ENCODE peak calls at places on chromosome 1, in ten cellular contexts. J, L, K, F, H, M, G, C, O and T are unnamed samples.

GRCh38 chr1:147515046-147515869 is 26.0 kb upstream of the BCL9 start:
- DNase-seq in J (no peak), L (no peak), K (peak), F (no peak), H (no peak), M (peak), G (no peak), C (no peak), O (peak), T (peak)

GRCh38 chr1:97210302-97210701 is 488.7 kb downstream of the PTBP2 start:
- DNase-seq in J (no peak), L (no peak), K (no peak), F (no peak), H (no peak), M (no peak), G (no peak), C (no peak), O (no peak), T (no peak)

GRCh38 chr1:29626066-29626465 is 389.7 kb downstream of the PTPRU start:
- DNase-seq in J (no peak), L (no peak), K (no peak), F (no peak), H (no peak), M (no peak), G (no peak), C (no peak), O (no peak), T (no peak)

GRCh38 chr1:211750599-211750998 is 75.2 kb upstream of the NEK2 start:
- DNase-seq in J (no peak), L (no peak), K (no peak), F (no peak), H (no peak), M (no peak), G (no peak), C (no peak), O (no peak), T (no peak)

GRCh38 chr1:204854286-204854685 is 16.4 kb upstream of the NFASC start:
- DNase-seq in J (no peak), L (no peak), K (no peak), F (no peak), H (no peak), M (no peak), G (no peak), C (no peak), O (no peak), T (no peak)

GRCh38 chr1:224500802-224501201 is 66.2 kb upstream of the WDR26 start:
- DNase-seq in J (no peak), L (no peak), K (no peak), F (no peak), H (no peak), M (no peak), G (no peak), C (no peak), O (no peak), T (peak)

GRCh38 chr1:1554926-1555915 is 14.8 kb upstream of the TMEM240 start:
- DNase-seq in J (no peak), L (no peak), K (peak), F (no peak), H (no peak), M (peak), G (no peak), C (no peak), O (peak), T (peak)

GRCh38 chr1:3466366-3467075 is 12.1 kb downstream of the ARHGEF16 start:
- DNase-seq in J (no peak), L (no peak), K (no peak), F (peak), H (no peak), M (no peak), G (no peak), C (no peak), O (no peak), T (no peak)

GRCh38 chr1:167935252-167936067 is 1.0 kb upstream of the DCAF6 start:
- DNase-seq in J (peak), L (no peak), K (peak), F (no peak), H (no peak), M (peak), G (peak), C (peak), O (peak), T (peak)

GRCh38 chr1:82195245-82195644 is 394.5 kb downstream of the ADGRL2 start:
- DNase-seq in J (no peak), L (no peak), K (no peak), F (no peak), H (no peak), M (no peak), G (no peak), C (no peak), O (no peak), T (no peak)

GRCh38 chr1:221726331-221726692 is 15.6 kb downstream of the DUSP10 start:
- DNase-seq in J (no peak), L (no peak), K (no peak), F (no peak), H (no peak), M (no peak), G (no peak), C (peak), O (no peak), T (no peak)

GRCh38 chr1:117565745-117566455 is 39.9 kb upstream of the TENT5C start:
- DNase-seq in J (peak), L (no peak), K (no peak), F (no peak), H (peak), M (no peak), G (peak), C (no peak), O (no peak), T (no peak)

GRCh38 chr1:156359973-156360372 is 9.0 kb upstream of the RHBG start:
- DNase-seq in J (peak), L (no peak), K (peak), F (peak), H (no peak), M (peak), G (no peak), C (no peak), O (no peak), T (peak)
- TF ChIP-seq CTCF in J (no peak), L (peak), K (peak), F (no peak), H (no peak), M (peak), G (no peak), C (peak), O (peak), T (peak)

GRCh38 chr1:228744356-228744755 is 9.1 kb downstream of the RHOU start:
- DNase-seq in J (no peak), L (no peak), K (no peak), F (no peak), H (no peak), M (no peak), G (no peak), C (no peak), O (no peak), T (no peak)

GRCh38 chr1:228745497-228745896 is 10.2 kb downstream of the RHOU start:
- DNase-seq in J (no peak), L (no peak), K (no peak), F (no peak), H (no peak), M (no peak), G (no peak), C (no peak), O (no peak), T (no peak)

GRCh38 chr1:228744918-228745317 is 9.6 kb downstream of the RHOU start:
- DNase-seq in J (no peak), L (no peak), K (no peak), F (no peak), H (no peak), M (no peak), G (no peak), C (no peak), O (no peak), T (no peak)

GRCh38 chr1:228742535-228742934 is 7.3 kb downstream of the RHOU start:
- DNase-seq in J (no peak), L (no peak), K (no peak), F (no peak), H (no peak), M (no peak), G (no peak), C (no peak), O (no peak), T (no peak)

DNA sequence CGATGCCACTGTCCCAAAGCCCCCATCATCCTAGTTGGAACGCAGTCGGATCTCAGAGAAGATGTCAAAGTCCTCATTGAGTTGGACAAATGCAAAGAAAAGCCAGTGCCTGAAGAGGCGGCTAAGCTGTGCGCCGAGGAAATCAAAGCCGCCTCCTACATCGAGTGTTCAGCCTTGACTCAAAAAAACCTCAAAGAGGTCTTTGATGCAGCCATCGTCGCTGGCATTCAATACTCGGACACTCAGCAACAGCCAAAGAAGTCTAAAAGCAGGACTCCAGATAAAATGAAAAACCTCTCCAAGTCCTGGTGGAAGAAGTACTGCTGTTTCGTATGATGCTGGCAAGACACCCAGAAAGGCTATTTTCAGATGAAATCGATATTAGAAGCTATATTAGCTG is 8.1 kb downstream of the RHOU start:
- DNase-seq in J (no peak), L (no peak), K (no peak), F (no peak), H (no peak), M (no peak), G (no peak), C (no peak), O (no peak), T (no peak)
- TF ChIP-seq CTCF in J (no peak), L (no peak), K (no peak), F (no peak), H (no peak), M (no peak), G (no peak), C (no peak), O (no peak), T (no peak)

GRCh38 chr1:109705411-109705810 is 6.6 kb upstream of the GSTM5 start:
- DNase-seq in J (no peak), L (no peak), K (no peak), F (no peak), H (no peak), M (no peak), G (no peak), C (no peak), O (no peak), T (no peak)

DNA sequence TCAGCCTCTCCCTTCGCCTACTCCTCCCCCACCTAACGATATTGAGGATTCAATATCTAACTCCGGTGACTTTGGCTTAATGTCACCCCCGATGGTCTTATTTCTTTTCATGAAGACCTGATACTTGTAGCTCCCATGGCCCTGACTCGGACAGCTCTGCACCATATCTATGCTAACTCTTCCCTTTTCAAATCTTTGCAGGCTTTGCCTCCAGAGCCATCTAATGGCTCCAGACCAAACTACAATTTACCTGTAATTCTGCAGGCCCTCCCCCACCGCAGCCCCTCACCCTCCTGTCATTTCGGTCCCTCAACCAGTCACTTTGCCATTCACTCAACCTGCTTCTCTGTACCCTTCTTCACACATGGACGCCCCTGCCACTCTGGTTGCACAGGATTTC is 7.9 kb upstream of the GSTM5 start:
- DNase-seq in J (no peak), L (no peak), K (no peak), F (no peak), H (no peak), M (no peak), G (no peak), C (no peak), O (no peak), T (no peak)
- TF ChIP-seq CTCF in J (no peak), L (no peak), K (no peak), F (no peak), H (no peak), M (peak), G (no peak), C (no peak), O (no peak), T (no peak)

GRCh38 chr1:114134518-114134917 is 19.2 kb downstream of the SYT6 start:
- DNase-seq in J (no peak), L (no peak), K (no peak), F (peak), H (no peak), M (no peak), G (no peak), C (no peak), O (no peak), T (no peak)
- TF ChIP-seq CTCF in J (no peak), L (no peak), K (no peak), F (no peak), H (no peak), M (no peak), G (no peak), C (no peak), O (no peak), T (no peak)

GRCh38 chr1:24744911-24745710 is at the start of gene CLIC4:
- DNase-seq in J (peak), L (peak), K (peak), F (peak), H (peak), M (peak), G (peak), C (peak), O (peak), T (peak)
- TF ChIP-seq CTCF in J (no peak), L (peak), K (peak), F (no peak), H (no peak), M (peak), G (no peak), C (peak), O (peak), T (no peak)

DNA sequence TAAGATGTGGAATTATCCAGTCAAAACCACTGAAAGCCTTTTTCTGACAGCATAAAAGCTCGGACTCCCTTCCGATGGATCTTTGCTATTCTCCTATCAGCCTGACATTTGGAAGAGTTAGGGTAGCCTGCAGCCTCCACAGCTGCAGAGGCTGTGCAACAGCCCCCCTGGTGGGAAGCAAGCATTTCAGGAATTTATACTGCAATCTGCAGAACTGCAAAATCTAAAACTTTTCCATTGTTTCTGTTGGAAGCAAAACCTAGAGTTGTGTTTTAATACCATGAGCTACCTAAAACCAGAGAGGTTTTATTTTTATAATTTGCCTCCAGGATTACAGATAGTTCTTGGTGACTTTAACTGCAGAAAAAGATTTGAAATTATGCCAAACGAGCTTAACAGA is 64.5 kb downstream of the PRDM2 start:
- DNase-seq in J (no peak), L (no peak), K (peak), F (no peak), H (no peak), M (no peak), G (no peak), C (no peak), O (no peak), T (peak)
- TF ChIP-seq CTCF in J (no peak), L (no peak), K (no peak), F (no peak), H (no peak), M (no peak), G (no peak), C (no peak), O (no peak), T (no peak)

GRCh38 chr1:37453647-37454046 is 20.7 kb upstream of the ZC3H12A start:
- DNase-seq in J (no peak), L (no peak), K (no peak), F (no peak), H (no peak), M (no peak), G (no peak), C (no peak), O (no peak), T (no peak)

GRCh38 chr1:37455516-37455915 is 18.9 kb upstream of the ZC3H12A start:
- DNase-seq in J (no peak), L (no peak), K (no peak), F (no peak), H (no peak), M (no peak), G (no peak), C (no peak), O (no peak), T (no peak)

GRCh38 chr1:37461698-37462436 is 12.5 kb upstream of the ZC3H12A start:
- DNase-seq in J (no peak), L (no peak), K (no peak), F (no peak), H (no peak), M (no peak), G (no peak), C (no peak), O (no peak), T (no peak)

GRCh38 chr1:37456614-37457013 is 17.8 kb upstream of the ZC3H12A start:
- DNase-seq in J (no peak), L (no peak), K (no peak), F (no peak), H (no peak), M (no peak), G (no peak), C (no peak), O (no peak), T (no peak)

DNA sequence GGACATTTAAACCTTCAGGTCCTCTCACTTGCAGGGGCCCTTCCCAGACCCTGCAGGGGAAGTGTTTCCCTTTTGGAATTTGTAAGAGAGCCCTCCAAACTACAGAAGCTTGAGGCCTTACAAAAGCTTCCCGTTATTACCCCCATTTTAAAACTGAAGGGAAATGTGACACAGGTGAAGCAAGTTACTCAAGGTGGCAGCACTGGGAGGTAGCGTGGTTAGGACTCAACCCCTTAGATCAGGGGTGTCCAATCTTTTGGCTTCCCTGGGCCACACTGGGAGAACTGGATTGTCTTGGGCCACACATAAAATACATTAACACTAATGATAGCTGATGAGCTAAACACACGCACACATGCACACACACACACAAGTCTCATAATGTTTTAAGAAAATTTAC is 15.8 kb upstream of the ZC3H12A start:
- DNase-seq in J (no peak), L (no peak), K (no peak), F (no peak), H (no peak), M (no peak), G (no peak), C (no peak), O (no peak), T (no peak)
- TF ChIP-seq CTCF in J (no peak), L (no peak), K (no peak), F (no peak), H (no peak), M (no peak), G (no peak), C (peak), O (peak), T (no peak)

GRCh38 chr1:38029725-38030511 is 16.7 kb downstream of the POU3F1 start:
- DNase-seq in J (no peak), L (no peak), K (peak), F (no peak), H (no peak), M (peak), G (no peak), C (peak), O (peak), T (peak)

GRCh38 chr1:38029081-38029681 is 16.6 kb downstream of the UTP11 start:
- DNase-seq in J (no peak), L (no peak), K (peak), F (no peak), H (no peak), M (no peak), G (no peak), C (no peak), O (no peak), T (peak)

GRCh38 chr1:38028105-38028591 is 15.6 kb downstream of the UTP11 start:
- DNase-seq in J (no peak), L (no peak), K (no peak), F (no peak), H (no peak), M (peak), G (no peak), C (peak), O (peak), T (no peak)

GRCh38 chr1:38027201-38028104 is 14.9 kb downstream of the UTP11 start:
- DNase-seq in J (peak), L (no peak), K (no peak), F (no peak), H (no peak), M (peak), G (no peak), C (no peak), O (peak), T (no peak)

DNA sequence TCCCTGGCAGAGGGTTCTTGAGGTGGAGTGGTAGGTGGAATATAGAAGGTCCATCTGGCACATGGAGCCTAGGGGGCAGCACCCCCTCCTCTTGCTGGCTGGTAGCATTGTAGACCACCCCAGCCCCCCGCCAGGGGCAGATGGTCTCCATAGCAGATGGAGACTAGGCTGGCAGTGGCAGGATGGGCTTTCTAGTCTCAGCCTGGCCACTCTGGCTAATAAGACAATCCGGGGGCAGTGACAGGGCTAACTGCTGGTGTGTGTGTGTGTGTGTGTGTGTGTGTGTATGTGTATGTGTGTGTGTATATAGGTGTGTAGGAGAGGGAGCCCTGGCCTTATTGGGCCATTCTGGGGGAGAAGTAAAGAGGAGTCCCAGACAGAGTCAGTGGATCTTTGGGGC is 16.1 kb downstream of the UTP11 start:
- DNase-seq in J (no peak), L (no peak), K (no peak), F (no peak), H (no peak), M (no peak), G (no peak), C (no peak), O (no peak), T (no peak)
- TF ChIP-seq CTCF in J (no peak), L (no peak), K (no peak), F (no peak), H (no peak), M (no peak), G (no peak), C (no peak), O (peak), T (no peak)